ENCODE peak calls at places on chromosomes 12 and 14, in eight cellular contexts. P is PC-3, L is tibial artery, X is ovary, N is cardiac muscle cell, C is left lung, Q is fibroblast of lung, M is adipocyte. H is an unnamed sample.

GRCh38 chr12:57735952-57736742 is 2.4 kb downstream of the AGAP2 start:
- DNase-seq in X (no peak), Q (peak; percentile 15), P (peak; percentile 45), N (peak; percentile 44), M (peak; percentile 62), L (no peak), C (peak; percentile 66), H (no peak)

GRCh38 chr12:45730842-45731336 is 1.4 kb downstream of the ARID2 start:
- DNase-seq in L (no peak), P (peak; percentile 17), Q (peak; percentile 49), C (no peak), X (no peak), N (peak; percentile 47), M (peak; percentile 64), H (no peak)

GRCh38 chr12:1917172-1918070 is 1.0 kb downstream of the CACNA2D4 start:
- DNase-seq in M (no peak), L (no peak), X (no peak), Q (no peak), N (no peak), P (no peak), C (no peak), H (no peak)

GRCh38 chr14:38079268-38079667 is 128.4 kb upstream of the SSTR1 start:
- DNase-seq in M (peak; percentile 63), Q (no peak), N (no peak), C (no peak), P (peak; percentile 36), L (no peak), X (no peak), H (no peak)

GRCh38 chr14:102317564-102318248 is 1.8 kb upstream of the ZNF839 start:
- DNase-seq in Q (no peak), L (no peak), N (peak; percentile 50), P (peak; percentile 61), M (peak; percentile 39), X (peak; percentile 32), C (no peak), H (no peak)

GRCh38 chr12:92899388-92900001 is 29.6 kb downstream of the EEA1 start:
- DNase-seq in C (no peak), Q (peak; percentile 99), M (peak; percentile 98), L (peak; percentile 88), N (no peak), X (peak; percentile 74), P (peak; percentile 98), H (peak; percentile 93)

GRCh38 chr12:19885092-19885813 is 446.0 kb downstream of the AEBP2 start:
- DNase-seq in L (no peak), M (no peak), Q (peak; percentile 48), X (peak; percentile 41), N (no peak), C (no peak), P (no peak), H (no peak)

GRCh38 chr14:34548472-34548981 is 9.0 kb upstream of the EAPP start:
- DNase-seq in X (no peak), Q (no peak), N (no peak), L (peak; percentile 16), C (no peak), P (no peak), M (no peak), H (no peak)

GRCh38 chr12:29164477-29165163 is 15.5 kb downstream of the FAR2 start:
- DNase-seq in L (no peak), P (peak; percentile 91), N (no peak), M (peak; percentile 73), C (no peak), Q (peak; percentile 64), X (no peak), H (no peak)

GRCh38 chr12:80509781-80510556 is 65.9 kb downstream of the PTPRQ start:
- DNase-seq in P (peak; percentile 55), L (no peak), X (no peak), C (no peak), Q (peak; percentile 75), N (no peak), M (peak; percentile 62), H (no peak)

GRCh38 chr14:105861985-105862465 is 335.6 kb downstream of the TMEM121 start:
- DNase-seq in Q (no peak), X (no peak), C (peak; percentile 7), P (no peak), L (no peak), N (no peak), M (no peak), H (no peak)

GRCh38 chr12:72274926-72275325 is 2.8 kb downstream of the TRHDE start:
- DNase-seq in M (peak; percentile 95), C (no peak), X (no peak), Q (no peak), N (no peak), L (no peak), P (peak; percentile 54), H (no peak)

GRCh38 chr14:70534904-70535303 is at the start of gene ADAM20:
- DNase-seq in Q (no peak), C (no peak), P (no peak), M (no peak), L (no peak), X (no peak), N (no peak), H (no peak)

GRCh38 chr14:26414933-26415332 is 182.9 kb downstream of the NOVA1 start:
- DNase-seq in P (no peak), X (no peak), Q (no peak), L (no peak), C (no peak), N (no peak), M (no peak), H (no peak)

GRCh38 chr14:25007832-25008231 is 42.1 kb downstream of the STXBP6 start:
- DNase-seq in P (no peak), C (no peak), X (no peak), L (no peak), Q (no peak), N (no peak), M (no peak), H (no peak)

DNA sequence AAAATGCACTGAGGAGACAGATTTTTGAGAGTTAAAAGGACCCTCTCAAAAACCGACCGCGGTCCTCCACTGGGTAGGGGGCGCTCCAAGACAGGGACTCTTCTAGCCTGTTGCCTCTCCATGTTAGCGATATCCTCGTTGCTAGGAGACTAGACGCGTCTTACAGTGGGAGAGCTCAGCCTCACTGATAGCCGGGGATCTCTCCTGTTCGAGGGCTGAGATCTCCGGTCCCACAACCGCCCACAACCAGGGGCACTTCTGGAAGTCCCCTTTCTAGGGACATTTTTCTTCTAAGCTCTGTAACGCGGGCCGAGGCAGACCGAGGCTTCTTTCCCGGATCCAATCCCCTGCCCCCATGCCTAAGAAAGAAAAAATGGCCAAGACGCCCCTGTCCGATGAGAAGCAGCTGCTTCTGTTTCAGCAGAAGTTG is 21.3 kb downstream of the FKBP11 start:
- DNase-seq in M (peak; percentile 90), L (peak; percentile 58), X (peak; percentile 86), N (peak; percentile 95), Q (peak; percentile 86), C (no peak), P (no peak), H (no peak)
- H3K4me3 ChIP-seq in M (peak overlapping the region; percentile 85), L (peak overlapping the region; percentile 46), X (peak overlapping the region; percentile 37), N (peak overlapping the region; percentile 30), Q (peak overlapping the region; percentile 47), C (peak overlapping the region; percentile 28), P (no peak overlapping the region), H (peak overlapping the region; percentile 52)

DNA sequence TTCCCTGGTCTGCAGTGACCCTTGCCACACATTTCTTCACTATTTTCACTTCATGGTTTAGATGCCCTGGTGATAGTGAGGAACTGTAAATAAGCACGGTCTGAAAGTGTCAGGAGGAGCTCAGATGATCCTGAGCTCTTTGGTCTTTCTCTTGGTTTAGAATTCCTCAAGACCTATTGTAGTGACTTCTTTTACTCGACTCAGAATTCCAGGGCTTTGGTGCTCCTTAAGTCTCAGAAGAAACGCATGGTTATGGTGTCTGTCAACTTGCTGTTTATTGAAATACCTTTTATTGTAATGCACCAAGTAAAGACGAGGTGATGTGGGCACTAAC is 84.1 kb downstream of the SAMD4A start:
- DNase-seq in X (no peak), L (no peak), P (no peak), C (no peak), Q (no peak), N (no peak), M (no peak), H (no peak)
- H3K4me3 ChIP-seq in X (no peak overlapping the region), L (no peak overlapping the region), P (no peak overlapping the region), C (no peak overlapping the region), Q (no peak overlapping the region), N (no peak overlapping the region), M (peak overlapping the region; percentile 69), H (no peak overlapping the region)

GRCh38 chr12:108306506-108306905 is 32.6 kb downstream of the CMKLR1 start:
- DNase-seq in P (no peak), L (no peak), Q (no peak), M (no peak), X (no peak), C (no peak), N (no peak), H (no peak)

GRCh38 chr12:108304633-108305032 is 34.5 kb downstream of the CMKLR1 start:
- DNase-seq in M (no peak), C (no peak), Q (peak; percentile 10), P (no peak), N (peak; percentile 12), L (no peak), X (no peak), H (no peak)

GRCh38 chr12:108306014-108306501 is 33.1 kb downstream of the CMKLR1 start:
- DNase-seq in P (peak; percentile 53), C (no peak), Q (peak; percentile 76), L (no peak), N (no peak), X (no peak), M (peak; percentile 73), H (peak; percentile 82)

GRCh38 chr12:108307006-108307405 is 32.1 kb downstream of the CMKLR1 start:
- DNase-seq in P (no peak), C (no peak), Q (peak; percentile 54), L (no peak), N (no peak), X (no peak), M (peak; percentile 93), H (peak; percentile 74)

GRCh38 chr12:108305520-108305919 is 33.6 kb downstream of the CMKLR1 start:
- DNase-seq in P (peak; percentile 43), M (peak; percentile 97), C (peak; percentile 85), Q (peak; percentile 88), N (peak; percentile 8), L (peak; percentile 96), X (peak; percentile 47), H (peak; percentile 80)
- H3K4me3 ChIP-seq in P (no peak overlapping the region), M (peak overlapping the region; percentile 72), C (no peak overlapping the region), Q (peak overlapping the region; percentile 10), N (no peak overlapping the region), L (peak overlapping the region; percentile 43), X (peak overlapping the region; percentile 9), H (peak overlapping the region; percentile 39)

DNA sequence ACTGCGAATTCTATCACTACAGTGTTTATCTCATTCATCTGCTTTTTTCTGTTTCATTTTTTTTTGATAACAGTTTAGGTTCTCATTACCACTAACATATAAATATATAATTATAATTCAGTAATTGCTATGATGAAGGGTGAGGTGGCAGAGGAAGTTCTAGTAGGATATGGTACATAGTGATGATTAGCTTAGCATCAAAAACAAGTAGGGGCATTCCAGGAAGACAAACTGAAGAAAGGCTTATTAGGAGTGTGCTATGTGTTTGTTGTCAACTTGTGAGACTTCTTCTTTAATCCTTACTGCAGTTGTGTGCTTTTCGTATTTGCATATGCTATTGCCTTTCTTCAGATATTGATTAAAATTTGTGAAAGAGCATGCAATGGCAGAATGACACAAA is 20.6 kb downstream of the FUT8 start:
- DNase-seq in Q (no peak), P (no peak), L (no peak), M (no peak), C (no peak), N (no peak), X (no peak), H (no peak)
- H3K4me3 ChIP-seq in Q (no peak overlapping the region), P (no peak overlapping the region), L (no peak overlapping the region), M (peak overlapping the region; percentile 62), C (no peak overlapping the region), N (no peak overlapping the region), X (no peak overlapping the region), H (no peak overlapping the region)

H was measured in ascending aorta.